ENCODE peak calls at places on chromosomes 1 and 21, in four cellular contexts. Q is fibroblast of lung, L is IMR-90, X is tibial nerve. S is an unnamed sample.

GRCh38 chr1:244322791-244323521 is 128.8 kb downstream of the ADSS2 start:
- DNase-seq in Q (peak; percentile 98), L (peak; percentile 98), X (no peak), S (no peak)

GRCh38 chr1:215001419-215002021 is 81.0 kb upstream of the KCNK2 start:
- DNase-seq in Q (no peak), L (no peak), X (no peak), S (no peak)

GRCh38 chr1:20114021-20114648 is 5.2 kb downstream of the PLA2G2D start:
- DNase-seq in Q (no peak), L (no peak), X (no peak), S (no peak)

GRCh38 chr1:23202263-23202749 is 15.0 kb downstream of the HTR1D start:
- DNase-seq in Q (peak; percentile 24), L (peak; percentile 73), X (no peak), S (no peak)

GRCh38 chr21:36948686-36949085 is 17.8 kb downstream of the HLCS start:
- DNase-seq in Q (peak; percentile 56), L (peak; percentile 39), X (no peak), S (no peak)

GRCh38 chr1:116748272-116748671 is 6.0 kb upstream of the CD2 start:
- DNase-seq in Q (no peak), L (no peak), X (no peak), S (no peak)

GRCh38 chr1:11044849-11045427 is 2.1 kb downstream of the MASP2 start:
- DNase-seq in Q (no peak), L (no peak), X (no peak), S (no peak)

GRCh38 chr21:29237110-29238051 is 61.3 kb upstream of the BACH1 start:
- DNase-seq in Q (no peak), L (no peak), X (no peak), S (no peak)

GRCh38 chr1:84375965-84376910 is 22.0 kb upstream of the DNASE2B start:
- DNase-seq in Q (peak; percentile 33), L (peak; percentile 37), X (no peak), S (no peak)

GRCh38 chr1:68442822-68443556 is 6.8 kb downstream of the RPE65 start:
- DNase-seq in Q (peak; percentile 68), L (peak; percentile 82), X (no peak), S (no peak)

GRCh38 chr21:39153373-39153772 is 29.9 kb downstream of the PSMG1 start:
- DNase-seq in Q (no peak), L (no peak), X (no peak), S (peak; percentile 90)

GRCh38 chr21:39153842-39154241 is 29.4 kb downstream of the PSMG1 start:
- DNase-seq in Q (no peak), L (no peak), X (no peak), S (no peak)

GRCh38 chr21:39155578-39155977 is 27.7 kb downstream of the PSMG1 start:
- DNase-seq in Q (no peak), L (no peak), X (no peak), S (peak; percentile 55)

GRCh38 chr21:39159342-39160063 is 23.7 kb downstream of the PSMG1 start:
- DNase-seq in Q (peak; percentile 74), L (peak; percentile 59), X (no peak), S (peak; percentile 87)

GRCh38 chr21:39156024-39156423 is 27.2 kb downstream of the PSMG1 start:
- DNase-seq in Q (no peak), L (peak; percentile 70), X (no peak), S (peak; percentile 42)
- H3K27ac ChIP-seq in Q (no peak overlapping the region), L (no peak overlapping the region), X (no peak overlapping the region), S (no peak overlapping the region)

DNA sequence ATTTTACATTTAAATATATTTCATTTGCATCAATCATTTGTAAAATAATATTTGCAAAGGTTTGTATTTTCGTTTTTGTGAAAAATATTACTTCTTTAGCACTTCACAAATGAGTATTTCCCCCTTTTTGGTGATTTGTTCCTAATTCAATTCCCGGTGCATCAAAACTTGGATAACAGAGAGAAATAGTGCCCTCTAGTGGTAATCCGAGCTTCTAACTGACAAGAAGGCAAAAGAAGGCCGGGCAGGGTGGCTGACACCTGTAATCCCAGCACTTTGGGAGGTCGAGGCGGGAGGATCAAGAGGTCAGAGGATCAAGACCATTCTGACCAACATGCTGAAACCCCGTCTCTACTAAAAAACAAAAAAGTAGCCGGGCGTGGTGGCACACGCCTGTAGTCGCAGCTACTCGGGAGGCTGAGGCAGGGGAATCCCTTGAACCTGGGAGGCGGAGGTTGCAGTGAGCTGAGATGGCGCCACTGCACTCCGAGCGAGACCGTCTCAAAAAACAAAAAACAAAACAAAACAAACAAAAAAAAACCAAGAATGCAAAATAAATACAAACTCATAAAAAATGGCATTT is 137.7 kb downstream of the COL11A1 start:
- DNase-seq in Q (peak; percentile 78), L (peak; percentile 75), X (no peak), S (no peak)
- TF ChIP-seq CTCF in Q (peak; percentile 60), L (peak; percentile 69), X (peak; percentile 46), S (peak; percentile 55)

GRCh38 chr1:167092653-167093052 is 1.2 kb upstream of the STYXL2 start:
- DNase-seq in Q (no peak), L (no peak), X (no peak), S (no peak)
- H3K27ac ChIP-seq in Q (no peak overlapping the region), L (no peak overlapping the region), X (no peak overlapping the region), S (no peak overlapping the region)

GRCh38 chr1:107690491-107690890 is 274.5 kb downstream of the VAV3 start:
- DNase-seq in Q (no peak), L (no peak), X (no peak), S (no peak)

GRCh38 chr1:107687846-107688753 is 276.9 kb downstream of the VAV3 start:
- DNase-seq in Q (peak; percentile 3), L (no peak), X (no peak), S (no peak)

GRCh38 chr1:107689157-107689556 is 275.8 kb downstream of the VAV3 start:
- DNase-seq in Q (no peak), L (no peak), X (no peak), S (no peak)

GRCh38 chr1:107691542-107691941 is 273.4 kb downstream of the VAV3 start:
- DNase-seq in Q (no peak), L (no peak), X (no peak), S (no peak)

DNA sequence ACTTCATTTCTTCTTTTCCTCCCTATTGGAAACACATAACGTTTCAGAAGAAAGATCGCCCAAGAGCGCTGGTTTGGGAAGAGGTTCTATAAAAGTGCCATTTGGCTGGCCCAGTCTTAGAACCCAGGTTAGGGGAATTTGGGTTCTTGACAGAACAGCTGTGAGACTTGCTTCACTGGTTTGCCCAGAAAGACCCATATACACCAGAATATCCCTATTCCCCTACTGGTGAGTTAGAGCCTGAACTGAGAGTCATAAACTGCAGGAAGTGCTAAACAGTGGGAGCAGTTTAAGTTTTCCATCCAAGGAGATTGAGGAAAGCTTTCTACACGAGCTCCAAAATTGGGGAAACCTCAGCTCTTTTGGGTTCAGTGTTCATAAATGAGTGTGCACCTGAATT is 275.2 kb downstream of the VAV3 start:
- DNase-seq in Q (no peak), L (no peak), X (no peak), S (no peak)
- TF ChIP-seq CTCF in Q (no peak), L (no peak), X (no peak), S (no peak)

GRCh38 chr1:56510642-56511021 is 68.7 kb downstream of the PLPP3 start:
- DNase-seq in Q (no peak), L (no peak), X (no peak), S (no peak)

GRCh38 chr1:56509713-56510641 is 69.4 kb downstream of the PLPP3 start:
- DNase-seq in Q (no peak), L (no peak), X (no peak), S (no peak)

GRCh38 chr1:56515898-56516538 is 63.3 kb downstream of the PLPP3 start:
- DNase-seq in Q (no peak), L (no peak), X (no peak), S (no peak)

GRCh38 chr1:56511323-56511722 is 68.0 kb downstream of the PLPP3 start:
- DNase-seq in Q (no peak), L (no peak), X (no peak), S (no peak)

DNA sequence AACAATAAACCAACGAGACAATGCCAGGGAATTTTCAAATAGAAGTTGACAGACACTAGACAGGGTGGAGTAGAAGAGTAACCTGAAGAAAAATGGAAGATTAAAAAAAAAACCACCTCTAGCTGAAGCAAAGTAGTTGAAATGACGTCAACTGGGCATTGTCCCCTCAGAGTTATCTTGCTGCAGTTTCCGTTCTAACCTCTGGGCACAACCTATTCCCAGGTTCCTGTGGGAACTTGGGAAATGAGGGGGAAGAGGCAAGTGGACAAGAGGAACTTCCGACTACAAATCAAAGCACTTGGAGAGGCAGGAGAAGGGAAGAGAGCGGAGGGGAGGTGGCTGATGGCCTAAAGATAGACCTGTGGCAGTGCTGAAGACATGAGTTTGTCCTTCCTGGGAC is 66.3 kb downstream of the PLPP3 start:
- DNase-seq in Q (no peak), L (no peak), X (no peak), S (no peak)
- H3K27ac ChIP-seq in Q (no peak overlapping the region), L (no peak overlapping the region), X (no peak overlapping the region), S (no peak overlapping the region)

GRCh38 chr1:53196485-53197271 is at the start of gene CPT2:
- DNase-seq in Q (peak; percentile 92), L (peak; percentile 90), X (peak; percentile 91), S (peak; percentile 98)
- TF ChIP-seq CTCF in Q (no peak), L (peak; percentile 18), X (no peak), S (no peak)

DNA sequence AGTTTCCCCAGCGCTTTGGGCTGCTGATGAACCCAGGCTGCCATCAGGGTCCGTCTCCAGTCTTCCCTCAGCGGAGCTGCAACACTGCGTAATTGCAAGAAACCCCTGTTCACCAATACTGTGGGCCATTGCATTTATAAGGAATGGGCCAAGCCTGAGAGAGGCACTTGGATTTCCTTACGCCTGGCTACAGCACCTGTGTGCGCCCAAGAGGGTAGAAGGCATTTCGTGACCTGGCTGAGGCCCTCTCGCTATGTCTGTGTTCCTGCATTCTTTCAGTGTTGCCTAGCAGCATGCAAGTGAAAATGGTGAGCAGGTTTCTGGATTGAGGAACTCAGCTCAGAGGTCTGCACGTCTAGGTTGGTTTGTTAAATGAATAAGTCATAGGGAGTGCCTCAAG is 12.0 kb upstream of the OR2W3 start:
- DNase-seq in Q (no peak), L (no peak), X (no peak), S (no peak)
- H3K27ac ChIP-seq in Q (no peak overlapping the region), L (no peak overlapping the region), X (no peak overlapping the region), S (no peak overlapping the region)